ENCODE peak calls at places on chromosomes 7 and 10, in six cellular contexts. S is HCT116, W is HepG2, O is GM12878, N is SK-N-SH, R is K562. Y is an unnamed sample.

GRCh38 chr7:97342512-97342911 is 225.0 kb downstream of the SDHAF3 start:
- DNase-seq in S (no peak), W (no peak), O (no peak), N (no peak), R (no peak), Y (no peak)

GRCh38 chr10:90326498-90327267 is 531.2 kb downstream of the HTR7 start:
- DNase-seq in S (no peak), W (no peak), O (no peak), N (no peak), R (no peak), Y (no peak)

GRCh38 chr10:94016727-94017714 is 23.3 kb downstream of the PLCE1 start:
- DNase-seq in S (no peak), W (no peak), O (no peak), N (no peak), R (no peak), Y (no peak)

GRCh38 chr10:60167056-60167455 is 222.6 kb downstream of the ANK3 start:
- DNase-seq in S (no peak), W (no peak), O (no peak), N (no peak), R (no peak), Y (no peak)

GRCh38 chr7:33733865-33734650 is 171.3 kb upstream of the BMPER start:
- DNase-seq in S (no peak), W (no peak), O (no peak), N (no peak), R (no peak), Y (no peak)

GRCh38 chr10:103089493-103089892 is 103.6 kb downstream of the NT5C2 start:
- DNase-seq in S (no peak), W (no peak), O (no peak), N (no peak), R (no peak), Y (no peak)

GRCh38 chr7:142961973-142962913 is at the start of gene KEL:
- DNase-seq in S (no peak), W (no peak), O (no peak), N (no peak), R (peak), Y (no peak)

GRCh38 chr7:81819861-81820260 is 50.0 kb upstream of the HGF start:
- DNase-seq in S (no peak), W (no peak), O (no peak), N (no peak), R (no peak), Y (no peak)

GRCh38 chr10:29947701-29948060 is 111.7 kb downstream of the JCAD start:
- DNase-seq in S (no peak), W (no peak), O (no peak), N (no peak), R (no peak), Y (no peak)

DNA sequence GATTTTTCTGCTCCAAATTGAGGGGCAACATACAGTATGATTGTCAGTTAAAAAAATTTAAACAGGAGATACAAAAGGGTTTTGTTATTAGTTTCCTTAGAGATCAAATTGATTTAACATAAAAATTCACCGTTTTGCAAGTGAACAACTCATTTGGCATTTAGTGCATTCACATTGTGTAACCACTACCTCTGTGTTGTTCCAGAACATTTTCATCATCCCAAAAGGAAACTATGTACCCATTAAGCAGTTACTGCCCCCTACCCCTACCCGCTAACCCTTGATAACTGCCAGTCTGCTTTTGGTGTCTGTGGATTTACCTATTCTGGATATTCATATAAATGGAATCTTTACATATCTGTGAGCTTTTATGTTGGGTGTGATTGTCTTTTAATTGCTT is 3.1 kb downstream of the ZRANB1 start:
- DNase-seq in S (no peak), W (no peak), O (no peak), N (no peak), R (peak), Y (no peak)
- TF ChIP-seq CTCF in S (no peak), W (no peak), O (no peak), N (no peak), R (no peak), Y (no peak)

DNA sequence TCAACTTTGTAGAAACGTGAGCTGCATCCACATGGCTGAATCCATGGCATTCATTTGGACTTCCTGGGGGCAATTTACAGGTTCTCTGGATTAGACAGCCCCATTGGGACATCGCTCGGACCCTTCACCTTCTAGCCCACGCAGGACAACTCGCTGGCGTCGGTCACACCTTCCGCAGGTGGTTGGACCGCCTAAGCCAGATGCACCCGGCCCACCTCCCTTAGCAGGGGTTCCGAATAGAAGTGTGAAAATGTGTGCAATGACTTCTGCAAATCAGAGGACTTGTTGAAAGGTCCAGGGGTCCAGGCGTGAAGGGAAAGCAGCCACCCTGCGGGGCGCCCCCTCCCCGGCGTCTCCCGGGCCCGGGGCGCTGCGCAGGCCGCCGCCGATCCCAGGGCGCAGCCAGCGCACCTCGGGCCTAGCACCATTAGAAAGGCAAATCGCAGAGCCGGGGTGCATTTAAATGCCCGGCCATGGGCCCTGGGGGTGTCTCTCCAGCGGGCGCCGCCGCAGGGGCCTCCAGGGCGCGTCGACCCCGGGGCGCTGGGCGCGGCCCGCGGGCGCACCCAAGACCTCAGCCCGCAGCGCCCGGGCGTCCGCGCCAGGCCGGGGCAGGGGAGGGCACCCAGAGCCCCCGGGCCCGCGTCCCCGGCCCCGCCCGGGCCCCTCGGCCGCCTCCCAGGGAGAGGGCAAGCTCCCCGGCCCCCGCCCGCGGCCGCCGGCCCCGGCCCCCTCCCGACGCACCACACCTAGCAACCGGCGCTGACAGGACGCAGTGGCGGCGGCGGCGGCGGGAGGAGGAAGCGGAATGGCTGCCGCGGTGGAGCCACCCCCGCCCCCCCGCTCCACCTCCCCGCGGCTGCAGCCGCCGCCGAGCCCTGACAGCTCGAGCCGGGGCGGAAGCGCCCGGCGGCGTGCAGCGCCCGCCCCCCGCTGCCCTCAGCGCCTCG is 1.2 kb downstream of the JAZF1 start:
- DNase-seq in S (no peak), W (no peak), O (no peak), N (peak), R (peak), Y (no peak)
- TF ChIP-seq SIN3A in S (no peak), W (no peak), O (no peak), N (no peak), R (no peak), Y (peak)

DNA sequence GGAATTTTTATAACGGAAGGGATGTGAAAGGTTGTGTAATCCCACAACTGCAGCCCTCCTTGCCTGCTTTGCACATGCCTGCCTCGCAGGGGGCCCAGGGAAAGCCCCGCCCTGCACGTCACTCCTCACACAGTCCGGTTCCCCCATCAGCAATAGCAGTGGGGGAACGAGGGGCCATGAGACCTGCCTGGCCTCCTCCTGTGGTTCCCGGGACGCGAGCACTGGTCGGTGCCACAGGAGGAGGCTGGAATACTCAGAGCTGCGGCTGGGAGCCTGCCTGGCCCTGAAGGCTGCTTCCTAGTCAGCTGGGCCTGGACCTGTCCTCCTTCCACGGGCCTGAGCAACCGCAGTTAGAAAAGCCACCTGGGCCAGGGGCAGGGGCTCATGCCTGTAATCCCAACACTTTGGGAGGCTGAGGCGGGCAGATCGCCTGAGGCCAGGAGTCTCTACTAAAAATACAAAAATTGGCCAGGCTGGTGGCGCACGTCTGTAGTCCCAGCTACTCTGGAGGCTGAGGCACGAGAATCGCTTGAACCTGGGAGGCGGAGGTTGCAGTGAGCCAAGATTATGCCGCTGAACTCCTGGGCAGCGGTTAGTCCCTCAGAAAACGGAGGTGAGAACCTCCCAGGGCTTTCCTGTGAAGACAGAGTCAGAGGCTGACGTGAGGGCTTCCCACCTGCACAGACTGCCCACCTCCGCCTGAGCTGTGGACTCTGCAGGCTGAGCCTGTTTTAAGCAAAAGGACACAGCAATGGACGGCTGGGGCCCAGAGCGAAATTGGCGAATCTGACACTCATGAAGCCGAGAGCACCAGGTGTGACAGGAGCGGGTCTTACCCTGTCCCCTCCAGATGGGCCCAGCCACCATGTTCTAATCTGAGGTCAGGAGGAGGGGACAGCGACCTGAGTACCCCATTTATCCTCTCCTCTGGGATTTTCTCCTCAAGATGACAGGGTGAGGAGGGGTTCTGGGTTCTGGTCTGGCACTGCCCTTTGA is 52.9 kb downstream of the VIPR2 start:
- DNase-seq in S (no peak), W (no peak), O (no peak), N (no peak), R (no peak), Y (no peak)
- TF ChIP-seq REST in S (no peak), W (no peak), O (no peak), N (no peak), R (no peak), Y (no peak)

GRCh38 chr10:80204801-80205477 is 398 bp downstream of the ANXA11 start:
- DNase-seq in S (no peak), W (no peak), O (no peak), N (peak), R (peak), Y (no peak)

GRCh38 chr10:80201592-80202256 is 3.6 kb downstream of the ANXA11 start:
- DNase-seq in S (no peak), W (no peak), O (no peak), N (no peak), R (no peak), Y (no peak)

GRCh38 chr10:80204193-80204714 is 1.1 kb downstream of the ANXA11 start:
- DNase-seq in S (no peak), W (peak), O (no peak), N (no peak), R (no peak), Y (no peak)

GRCh38 chr10:80203835-80204148 is 1.5 kb downstream of the ANXA11 start:
- DNase-seq in S (no peak), W (no peak), O (no peak), N (no peak), R (no peak), Y (no peak)

DNA sequence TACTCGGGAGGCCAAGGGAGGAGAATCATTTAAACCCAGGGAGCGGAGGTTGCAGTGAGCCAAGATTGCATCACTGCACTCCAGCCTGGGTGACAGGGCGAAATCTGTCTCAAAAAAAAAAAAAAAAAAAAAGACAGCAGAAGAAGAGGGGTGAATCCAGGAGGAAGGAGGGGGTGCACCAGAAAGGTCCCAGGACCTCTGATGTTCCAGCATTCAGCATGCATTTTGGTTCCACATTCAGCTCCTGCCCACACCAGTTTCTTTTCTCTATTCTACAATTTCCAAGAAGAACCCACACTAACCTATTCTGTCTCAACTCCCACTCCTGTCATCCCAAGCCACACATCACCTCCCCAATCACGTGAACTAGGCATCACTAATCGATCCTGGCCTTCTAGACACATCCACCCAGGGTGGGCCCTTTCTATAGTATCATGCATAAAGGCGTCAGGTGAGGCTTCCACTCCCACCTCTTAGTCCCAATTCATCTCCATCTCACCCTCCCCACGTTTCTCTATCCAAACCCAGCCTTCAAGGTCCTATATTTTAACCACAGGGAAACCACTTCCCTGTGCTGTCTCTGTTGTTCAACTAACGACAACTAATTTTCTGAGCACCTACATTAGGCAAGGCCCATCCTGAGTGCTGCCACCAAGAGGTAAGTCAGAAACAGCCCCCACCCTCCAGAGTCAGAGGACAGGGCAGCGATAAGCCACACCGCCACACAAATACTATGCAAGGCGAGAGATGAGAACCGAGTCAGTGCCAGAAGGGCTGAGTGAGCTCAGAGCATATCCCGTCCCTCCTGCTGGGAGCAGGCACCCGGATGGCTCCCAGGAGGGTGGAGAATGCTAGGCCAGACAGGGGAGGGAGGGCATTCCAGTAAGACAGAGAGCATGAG is 2.2 kb downstream of the ANXA11 start:
- DNase-seq in S (peak), W (peak), O (peak), N (no peak), R (peak), Y (no peak)
- TF ChIP-seq CTCF in S (peak), W (peak), O (peak), N (no peak), R (peak), Y (peak)

Y was measured in Panc1.